ENCODE peak calls at places on chromosomes 2 and 18, in eight cellular contexts. A, H, C, R, G, V, U and Y are unnamed samples.

GRCh38 chr2:84906108-84906899 is 848 bp downstream of the TMSB10 start:
- DNase-seq in R (peak), A (peak), U (no peak), G (no peak), C (no peak), H (peak), V (peak), Y (peak)

GRCh38 chr18:48838921-48839818 is 111.6 kb downstream of the SMAD7 start:
- DNase-seq in C (no peak), U (peak), V (peak), R (no peak), H (no peak), A (no peak), G (peak), Y (no peak)

GRCh38 chr18:48550101-48550729 is 11.4 kb downstream of the CTIF start:
- DNase-seq in V (no peak), U (no peak), C (no peak), H (no peak), R (no peak), G (no peak), A (no peak), Y (no peak)

GRCh38 chr18:33781429-33781828 is 203.4 kb downstream of the ASXL3 start:
- DNase-seq in H (peak), G (no peak), U (no peak), V (no peak), C (no peak), R (no peak), A (no peak), Y (no peak)

GRCh38 chr2:121202541-121203310 is 82.3 kb downstream of the TFCP2L1 start:
- DNase-seq in V (no peak), U (no peak), A (no peak), R (no peak), G (no peak), C (no peak), H (peak), Y (no peak)

GRCh38 chr2:165274698-165275097 is 35.5 kb downstream of the SCN2A start:
- DNase-seq in C (no peak), A (peak), G (no peak), H (no peak), U (no peak), R (peak), V (peak), Y (no peak)

GRCh38 chr2:58494059-58494458 is 252.9 kb upstream of the FANCL start:
- DNase-seq in V (no peak), C (no peak), H (no peak), G (no peak), U (no peak), R (no peak), A (no peak), Y (no peak)

GRCh38 chr2:151947524-151948165 is 119.4 kb upstream of the ARL5A start:
- DNase-seq in G (no peak), V (no peak), H (no peak), A (no peak), U (peak), R (peak), C (no peak), Y (no peak)

GRCh38 chr2:167293172-167293781 is 405.0 kb downstream of the XIRP2 start:
- DNase-seq in U (no peak), R (no peak), C (no peak), A (no peak), G (peak), V (peak), H (peak), Y (no peak)

GRCh38 chr2:96977631-96978195 is 8.7 kb downstream of the FAM178B start:
- DNase-seq in C (peak), R (no peak), U (peak), A (no peak), V (no peak), H (no peak), G (peak), Y (no peak)

GRCh38 chr2:122079844-122080243 is 324.4 kb downstream of the TSN start:
- DNase-seq in C (no peak), H (no peak), V (no peak), G (no peak), U (no peak), A (no peak), R (no peak), Y (no peak)

GRCh38 chr18:46061387-46061786 is 10.7 kb downstream of the PSTPIP2 start:
- DNase-seq in C (no peak), H (no peak), U (no peak), G (no peak), R (no peak), V (no peak), A (no peak), Y (peak)

GRCh38 chr2:197090713-197091367 is 164.3 kb upstream of the PGAP1 start:
- DNase-seq in C (no peak), H (no peak), R (no peak), A (no peak), G (no peak), U (no peak), V (no peak), Y (no peak)

GRCh38 chr2:201432038-201432437 is 19.2 kb downstream of the TRAK2 start:
- DNase-seq in V (no peak), U (no peak), R (no peak), A (no peak), G (peak), H (no peak), C (peak), Y (no peak)